ENCODE peak calls at places on chromosomes 12 and 14, in four cellular contexts. One of them, this sample, is unnamed.

GRCh38 chr14:69803753-69804152 is 6.7 kb upstream of the SLC10A1 start:
- DNase-seq in HEK293T: no peak
- DNase-seq in HepG2: no peak
- DNase-seq in K562: no peak
- DNase-seq in this sample: no peak

GRCh38 chr14:89407856-89408255 is 9.2 kb downstream of the FOXN3 start:
- DNase-seq in HEK293T: no peak
- DNase-seq in HepG2: no peak
- DNase-seq in K562: no peak
- DNase-seq in this sample: no peak

GRCh38 chr14:91284791-91285548 is 40.5 kb upstream of the GPR68 start:
- DNase-seq in HEK293T: peak
- DNase-seq in HepG2: no peak
- DNase-seq in K562: no peak
- DNase-seq in this sample: no peak

GRCh38 chr12:5498081-5498480 is 66.2 kb downstream of the NTF3 start:
- DNase-seq in HEK293T: no peak
- DNase-seq in HepG2: no peak
- DNase-seq in K562: no peak
- DNase-seq in this sample: no peak

GRCh38 chr12:95231190-95231589 is 13.6 kb downstream of the VEZT start:
- DNase-seq in HEK293T: no peak
- DNase-seq in HepG2: no peak
- DNase-seq in K562: peak
- DNase-seq in this sample: no peak

GRCh38 chr12:99334737-99335136 is 312.8 kb upstream of the GARIN6 start:
- DNase-seq in HEK293T: no peak
- DNase-seq in HepG2: no peak
- DNase-seq in K562: no peak
- DNase-seq in this sample: no peak

GRCh38 chr12:5710260-5710878 is 234.7 kb downstream of the ANO2 start:
- DNase-seq in HEK293T: no peak
- DNase-seq in HepG2: no peak
- DNase-seq in K562: no peak
- DNase-seq in this sample: no peak

GRCh38 chr14:92501891-92502351 is 11.7 kb upstream of the RIN3 start:
- DNase-seq in HEK293T: no peak
- DNase-seq in HepG2: no peak
- DNase-seq in K562: no peak
- DNase-seq in this sample: no peak

GRCh38 chr12:113416091-113416754 is 6.0 kb upstream of the SDSL start:
- DNase-seq in HEK293T: no peak
- DNase-seq in HepG2: no peak
- DNase-seq in K562: peak
- DNase-seq in this sample: no peak

GRCh38 chr12:77940566-77940965 is 109.9 kb downstream of the NAV3 start:
- DNase-seq in HEK293T: no peak
- DNase-seq in HepG2: no peak
- DNase-seq in K562: no peak
- DNase-seq in this sample: no peak

GRCh38 chr12:20370001-20370381 is 1.7 kb downstream of the PDE3A start:
- DNase-seq in HEK293T: peak
- DNase-seq in HepG2: no peak
- DNase-seq in K562: no peak
- DNase-seq in this sample: peak

GRCh38 chr14:85387181-85387580 is 142.8 kb upstream of the FLRT2 start:
- DNase-seq in HEK293T: no peak
- DNase-seq in HepG2: no peak
- DNase-seq in K562: no peak
- DNase-seq in this sample: no peak

GRCh38 chr12:78864483-78865296 is at the start of gene SYT1:
- DNase-seq in HEK293T: peak
- DNase-seq in HepG2: no peak
- DNase-seq in K562: no peak
- DNase-seq in this sample: peak

GRCh38 chr12:62711626-62712305 is 223.2 kb downstream of the PPM1H start:
- DNase-seq in HEK293T: no peak
- DNase-seq in HepG2: no peak
- DNase-seq in K562: no peak
- DNase-seq in this sample: no peak

GRCh38 chr12:106213721-106214121 is 34.1 kb downstream of the CKAP4 start:
- DNase-seq in HEK293T: no peak
- DNase-seq in HepG2: no peak
- DNase-seq in K562: no peak
- DNase-seq in this sample: no peak

GRCh38 chr14:51614707-51615106 is 37.0 kb upstream of the FRMD6 start:
- DNase-seq in HEK293T: no peak
- DNase-seq in HepG2: no peak
- DNase-seq in K562: no peak
- DNase-seq in this sample: no peak

GRCh38 chr14:104107611-104108569 is 22.4 kb downstream of the ASPG start:
- DNase-seq in HEK293T: no peak
- DNase-seq in HepG2: no peak
- DNase-seq in K562: peak
- DNase-seq in this sample: peak

GRCh38 chr12:111687255-111687654 is 1.4 kb downstream of the ACAD10 start:
- DNase-seq in HEK293T: peak
- DNase-seq in HepG2: peak
- DNase-seq in K562: peak
- DNase-seq in this sample: no peak

GRCh38 chr14:100619382-100620305 is 32.4 kb upstream of the BEGAIN start:
- DNase-seq in HEK293T: no peak
- DNase-seq in HepG2: no peak
- DNase-seq in K562: no peak
- DNase-seq in this sample: peak
- TF ChIP-seq ELF4 in HEK293T: no peak
- TF ChIP-seq ELF4 in HepG2: no peak
- TF ChIP-seq ELF4 in K562: no peak
- TF ChIP-seq ELF4 in this sample: no peak

DNA sequence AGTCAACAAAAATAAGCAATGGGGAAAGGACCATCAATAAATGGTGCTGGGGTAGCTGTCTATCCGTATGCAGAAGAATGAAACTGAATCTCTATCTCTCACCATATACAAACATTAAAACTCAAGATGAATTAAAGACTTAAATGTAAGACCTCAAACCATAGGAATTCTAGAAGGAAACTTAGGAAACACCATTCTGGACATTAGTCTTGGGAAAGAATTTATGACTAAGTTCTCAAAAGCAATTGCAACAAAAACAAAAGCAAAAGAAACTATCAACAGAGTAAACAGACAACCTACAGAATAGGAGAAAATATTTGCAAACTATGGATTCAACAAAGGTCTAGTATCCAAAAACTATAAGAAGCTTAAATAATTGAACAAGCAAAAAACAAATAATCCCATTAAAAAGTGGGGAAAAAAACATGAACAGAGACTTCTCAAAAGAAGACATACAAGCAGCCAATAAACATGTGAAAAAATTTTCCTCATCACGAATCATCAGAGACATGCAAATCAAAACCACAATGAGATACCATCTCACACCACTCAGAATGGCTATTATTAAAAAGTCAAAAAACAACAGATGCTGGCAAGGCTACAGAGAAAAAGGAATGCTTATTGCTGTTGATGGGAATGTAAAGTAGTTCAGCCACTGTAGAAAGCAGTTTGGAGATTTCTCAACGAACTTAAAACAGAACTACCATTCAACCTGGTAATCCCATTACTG is 266.1 kb upstream of the DAAM1 start:
- DNase-seq in HEK293T: no peak
- DNase-seq in HepG2: no peak
- DNase-seq in K562: no peak
- DNase-seq in this sample: no peak
- TF ChIP-seq ELF4 in HEK293T: no peak
- TF ChIP-seq ELF4 in HepG2: no peak
- TF ChIP-seq ELF4 in K562: no peak
- TF ChIP-seq ELF4 in this sample: no peak

GRCh38 chr12:43255642-43256041 is 296.4 kb downstream of the ADAMTS20 start:
- DNase-seq in HEK293T: no peak
- DNase-seq in HepG2: no peak
- DNase-seq in K562: no peak
- DNase-seq in this sample: no peak
- TF ChIP-seq ELF4 in HEK293T: no peak
- TF ChIP-seq ELF4 in HepG2: no peak
- TF ChIP-seq ELF4 in K562: no peak
- TF ChIP-seq ELF4 in this sample: no peak

GRCh38 chr12:31603546-31604009 is 12.6 kb upstream of the DENND5B start:
- DNase-seq in HEK293T: no peak
- DNase-seq in HepG2: no peak
- DNase-seq in K562: no peak
- DNase-seq in this sample: no peak

GRCh38 chr12:31597066-31597465 is 6.1 kb upstream of the DENND5B start:
- DNase-seq in HEK293T: no peak
- DNase-seq in HepG2: no peak
- DNase-seq in K562: no peak
- DNase-seq in this sample: no peak

GRCh38 chr12:31599053-31599452 is 8.1 kb upstream of the DENND5B start:
- DNase-seq in HEK293T: no peak
- DNase-seq in HepG2: no peak
- DNase-seq in K562: no peak
- DNase-seq in this sample: no peak

GRCh38 chr12:31600764-31601163 is 9.8 kb upstream of the DENND5B start:
- DNase-seq in HEK293T: no peak
- DNase-seq in HepG2: no peak
- DNase-seq in K562: no peak
- DNase-seq in this sample: no peak

DNA sequence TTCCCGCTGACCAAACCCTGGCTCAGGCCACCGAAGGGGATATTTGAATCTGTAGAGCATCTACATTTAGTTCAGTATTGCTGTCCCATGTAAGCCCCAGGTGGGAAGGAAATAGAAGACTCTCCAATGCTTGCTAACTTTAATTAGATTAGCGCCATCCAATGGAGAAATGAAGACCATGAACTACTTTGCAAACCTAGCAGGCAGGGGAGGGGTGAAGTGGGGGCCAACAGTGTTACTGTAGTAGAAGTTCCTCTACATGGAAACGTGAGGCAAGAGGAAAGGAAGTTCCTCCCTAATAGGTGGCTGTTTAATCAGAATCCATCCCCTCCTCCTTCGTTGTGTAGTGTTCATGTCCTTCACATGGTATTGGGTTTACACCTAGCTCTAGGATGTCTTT is 9.3 kb upstream of the DENND5B start:
- DNase-seq in HEK293T: no peak
- DNase-seq in HepG2: no peak
- DNase-seq in K562: peak
- DNase-seq in this sample: peak
- TF ChIP-seq ELF4 in HEK293T: no peak
- TF ChIP-seq ELF4 in HepG2: no peak
- TF ChIP-seq ELF4 in K562: no peak
- TF ChIP-seq ELF4 in this sample: no peak

GRCh38 chr12:12983420-12984035 is 16.5 kb downstream of the HEBP1 start:
- DNase-seq in HEK293T: peak
- DNase-seq in HepG2: peak
- DNase-seq in K562: peak
- DNase-seq in this sample: no peak
- TF ChIP-seq ELF4 in HEK293T: no peak
- TF ChIP-seq ELF4 in HepG2: no peak
- TF ChIP-seq ELF4 in K562: no peak
- TF ChIP-seq ELF4 in this sample: no peak

GRCh38 chr12:80041071-80041470 is 58.3 kb upstream of the OTOGL start:
- DNase-seq in HEK293T: no peak
- DNase-seq in HepG2: no peak
- DNase-seq in K562: no peak
- DNase-seq in this sample: no peak

GRCh38 chr12:80044694-80045046 is 54.7 kb upstream of the OTOGL start:
- DNase-seq in HEK293T: no peak
- DNase-seq in HepG2: no peak
- DNase-seq in K562: no peak
- DNase-seq in this sample: no peak

GRCh38 chr12:80038062-80038560 is 61.2 kb upstream of the OTOGL start:
- DNase-seq in HEK293T: no peak
- DNase-seq in HepG2: no peak
- DNase-seq in K562: no peak
- DNase-seq in this sample: no peak

GRCh38 chr12:80040075-80040738 is 59.1 kb upstream of the OTOGL start:
- DNase-seq in HEK293T: no peak
- DNase-seq in HepG2: no peak
- DNase-seq in K562: peak
- DNase-seq in this sample: no peak

GRCh38 chr12:80041691-80042090 is 57.6 kb upstream of the OTOGL start:
- DNase-seq in HEK293T: no peak
- DNase-seq in HepG2: no peak
- DNase-seq in K562: no peak
- DNase-seq in this sample: no peak
- TF ChIP-seq ELF4 in HEK293T: no peak
- TF ChIP-seq ELF4 in HepG2: no peak
- TF ChIP-seq ELF4 in K562: no peak
- TF ChIP-seq ELF4 in this sample: no peak

DNA sequence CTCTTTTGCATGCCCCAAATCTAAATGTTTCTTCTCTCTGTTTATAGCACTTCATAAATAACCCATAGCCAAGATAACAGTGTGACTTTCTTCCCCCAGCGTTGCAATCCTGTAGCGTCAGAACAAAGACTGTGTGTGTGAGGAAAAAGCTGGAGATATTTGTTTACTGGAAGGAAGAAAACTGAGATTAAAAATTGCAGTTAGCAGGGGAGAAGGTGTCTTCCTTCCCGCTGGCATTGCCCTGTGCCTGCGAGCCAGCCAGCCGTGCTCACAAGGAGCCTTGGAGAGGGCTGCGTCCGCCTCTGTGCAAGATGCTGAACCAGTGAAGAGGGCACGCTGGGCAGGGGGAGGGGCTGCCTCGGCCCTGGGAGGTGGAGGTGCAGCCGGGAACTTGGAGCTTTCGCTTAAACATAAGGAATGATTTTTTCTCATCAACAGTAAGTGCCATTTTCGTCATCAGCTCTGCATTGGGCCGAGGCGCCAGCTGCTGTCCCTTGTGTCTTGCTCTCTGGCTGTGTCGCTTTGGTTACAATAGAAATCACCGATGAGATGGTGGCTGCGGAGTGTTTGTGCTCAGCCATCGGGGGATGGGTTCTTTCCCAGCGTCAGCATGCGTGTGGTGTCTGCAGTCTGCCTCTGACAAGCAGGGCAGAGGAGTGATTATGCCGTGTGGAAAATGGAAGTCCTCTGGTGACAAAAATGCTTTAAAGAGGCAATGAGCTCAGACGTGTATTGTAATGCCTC is 97.3 kb downstream of the ESR2 start:
- DNase-seq in HEK293T: peak
- DNase-seq in HepG2: no peak
- DNase-seq in K562: peak
- DNase-seq in this sample: peak
- TF ChIP-seq ELF4 in HEK293T: no peak
- TF ChIP-seq ELF4 in HepG2: no peak
- TF ChIP-seq ELF4 in K562: no peak
- TF ChIP-seq ELF4 in this sample: no peak

GRCh38 chr14:64035143-64035542 is 182.3 kb downstream of the SYNE2 start:
- DNase-seq in HEK293T: no peak
- DNase-seq in HepG2: no peak
- DNase-seq in K562: no peak
- DNase-seq in this sample: no peak

GRCh38 chr14:64040044-64040443 is 187.2 kb downstream of the SYNE2 start:
- DNase-seq in HEK293T: no peak
- DNase-seq in HepG2: no peak
- DNase-seq in K562: no peak
- DNase-seq in this sample: no peak

GRCh38 chr14:64038857-64039542 is 186.2 kb downstream of the SYNE2 start:
- DNase-seq in HEK293T: no peak
- DNase-seq in HepG2: no peak
- DNase-seq in K562: no peak
- DNase-seq in this sample: no peak
- TF ChIP-seq ELF4 in HEK293T: no peak
- TF ChIP-seq ELF4 in HepG2: no peak
- TF ChIP-seq ELF4 in K562: no peak
- TF ChIP-seq ELF4 in this sample: no peak